ENCODE peak calls at places on chromosome 22, in six cellular contexts. One of them, this sample, is unnamed.

GRCh38 chr22:31947296-31947695 is 3.0 kb downstream of the YWHAH start:
- DNase-seq in fibroblast of the aortic adventitia: no peak
- DNase-seq in cardiac muscle cell: peak; percentile 41
- DNase-seq in aorta: no peak
- DNase-seq in IMR-90: no peak
- DNase-seq in tibial nerve: no peak
- DNase-seq in this sample: no peak

GRCh38 chr22:46738961-46739870 is 1.2 kb upstream of the CERK start:
- DNase-seq in fibroblast of the aortic adventitia: peak; percentile 63
- DNase-seq in cardiac muscle cell: peak; percentile 51
- DNase-seq in aorta: no peak
- DNase-seq in IMR-90: peak; percentile 72
- DNase-seq in tibial nerve: no peak
- DNase-seq in this sample: no peak

GRCh38 chr22:21665047-21665851 is 563 bp upstream of the PPIL2 start:
- DNase-seq in fibroblast of the aortic adventitia: no peak
- DNase-seq in cardiac muscle cell: no peak
- DNase-seq in aorta: no peak
- DNase-seq in IMR-90: no peak
- DNase-seq in tibial nerve: no peak
- DNase-seq in this sample: no peak

GRCh38 chr22:24096401-24097115 is 84.7 kb upstream of the SUSD2 start:
- DNase-seq in fibroblast of the aortic adventitia: no peak
- DNase-seq in cardiac muscle cell: no peak
- DNase-seq in aorta: peak; percentile 65
- DNase-seq in IMR-90: no peak
- DNase-seq in tibial nerve: no peak
- DNase-seq in this sample: no peak

GRCh38 chr22:23570681-23571080 is 9.4 kb downstream of the IGLL1 start:
- DNase-seq in fibroblast of the aortic adventitia: no peak
- DNase-seq in cardiac muscle cell: no peak
- DNase-seq in aorta: peak; percentile 68
- DNase-seq in IMR-90: no peak
- DNase-seq in tibial nerve: no peak
- DNase-seq in this sample: no peak

GRCh38 chr22:43566021-43566420 is 154.2 kb downstream of the MPPED1 start:
- DNase-seq in fibroblast of the aortic adventitia: no peak
- DNase-seq in cardiac muscle cell: no peak
- DNase-seq in aorta: no peak
- DNase-seq in IMR-90: no peak
- DNase-seq in tibial nerve: no peak
- DNase-seq in this sample: no peak

GRCh38 chr22:36549033-36549432 is 20.1 kb upstream of the EIF3D start:
- DNase-seq in fibroblast of the aortic adventitia: no peak
- DNase-seq in cardiac muscle cell: peak; percentile 19
- DNase-seq in aorta: no peak
- DNase-seq in IMR-90: no peak
- DNase-seq in tibial nerve: no peak
- DNase-seq in this sample: no peak

GRCh38 chr22:34293324-34293723 is 373.0 kb upstream of the LARGE1 start:
- DNase-seq in fibroblast of the aortic adventitia: no peak
- DNase-seq in cardiac muscle cell: no peak
- DNase-seq in aorta: no peak
- DNase-seq in IMR-90: no peak
- DNase-seq in tibial nerve: no peak
- DNase-seq in this sample: no peak

GRCh38 chr22:31579835-31580242 is 82.2 kb downstream of the PISD start:
- DNase-seq in fibroblast of the aortic adventitia: no peak
- DNase-seq in cardiac muscle cell: no peak
- DNase-seq in aorta: no peak
- DNase-seq in IMR-90: no peak
- DNase-seq in tibial nerve: no peak
- DNase-seq in this sample: no peak

DNA sequence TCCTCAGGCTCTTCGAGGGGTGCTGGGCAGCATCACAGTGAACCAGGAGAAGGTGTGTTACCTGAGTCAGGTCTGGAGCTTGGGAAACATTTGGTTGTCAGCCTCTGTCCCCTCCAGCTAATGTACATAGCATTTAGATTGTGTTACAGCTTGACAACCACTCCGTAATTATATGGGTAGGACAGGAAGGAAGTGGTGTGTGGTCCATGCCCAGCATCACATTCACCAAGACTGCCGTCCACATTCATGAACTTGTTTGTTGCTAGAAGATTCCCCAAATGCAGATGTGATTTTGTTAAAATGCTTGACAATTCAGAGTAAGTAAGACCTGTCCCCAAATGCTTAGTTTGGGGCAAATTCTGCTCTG is 1482.7 kb downstream of the TBC1D22A start:
- DNase-seq in fibroblast of the aortic adventitia: no peak
- DNase-seq in cardiac muscle cell: no peak
- DNase-seq in aorta: no peak
- DNase-seq in IMR-90: no peak
- DNase-seq in tibial nerve: no peak
- DNase-seq in this sample: no peak
- H3K4me3 ChIP-seq in fibroblast of the aortic adventitia: no peak overlapping the region
- H3K4me3 ChIP-seq in cardiac muscle cell: no peak overlapping the region
- H3K4me3 ChIP-seq in aorta: no peak overlapping the region
- H3K4me3 ChIP-seq in IMR-90: no peak overlapping the region
- H3K4me3 ChIP-seq in tibial nerve: no peak overlapping the region
- H3K4me3 ChIP-seq in this sample: no peak overlapping the region

DNA sequence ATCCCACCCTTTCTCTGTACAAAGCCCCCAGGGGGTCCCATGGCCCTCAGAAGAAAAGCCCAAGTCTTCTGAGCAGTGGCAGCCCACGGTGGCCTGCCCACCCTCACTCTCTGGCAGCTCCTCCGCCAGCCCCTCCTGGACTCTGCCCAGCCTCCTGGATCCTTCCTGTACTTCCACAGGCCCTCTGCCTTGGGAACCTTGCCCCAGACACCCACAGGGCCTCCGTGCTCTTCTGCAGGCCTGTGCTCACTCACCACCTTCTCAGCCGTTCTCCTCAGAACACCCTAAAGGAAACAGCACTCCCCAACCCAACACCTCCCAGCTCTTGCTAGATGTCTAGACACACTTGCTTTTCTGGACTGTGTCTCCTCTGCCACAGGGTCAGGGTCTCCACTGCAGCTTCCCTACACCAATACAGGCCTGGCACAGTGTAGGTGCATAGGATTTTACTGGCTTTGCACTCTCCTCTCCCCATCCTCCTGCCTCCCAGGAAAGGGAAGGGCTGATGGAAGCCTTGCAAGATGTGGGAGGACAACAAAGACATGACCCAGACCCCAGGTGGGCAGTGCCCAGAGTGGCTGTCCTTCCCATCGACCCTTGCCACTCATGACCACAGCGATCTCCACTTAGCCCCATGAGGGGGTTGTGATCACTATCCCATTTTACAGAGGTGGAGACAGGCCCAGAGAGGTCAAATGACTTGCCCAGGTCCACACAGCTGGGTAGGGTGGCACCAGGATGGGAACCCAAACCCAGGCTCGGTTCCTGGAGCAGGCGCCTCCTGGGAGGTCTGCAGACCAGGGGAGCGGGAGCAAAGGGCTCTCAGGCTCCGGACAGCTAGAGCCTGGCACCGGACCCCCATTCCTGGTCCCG is 2.0 kb downstream of the SCARF2 start:
- DNase-seq in fibroblast of the aortic adventitia: no peak
- DNase-seq in cardiac muscle cell: no peak
- DNase-seq in aorta: peak; percentile 39
- DNase-seq in IMR-90: no peak
- DNase-seq in tibial nerve: no peak
- DNase-seq in this sample: no peak
- H3K4me3 ChIP-seq in fibroblast of the aortic adventitia: peak overlapping the region; percentile 91
- H3K4me3 ChIP-seq in cardiac muscle cell: peak overlapping the region; percentile 59
- H3K4me3 ChIP-seq in aorta: peak overlapping the region; percentile 67
- H3K4me3 ChIP-seq in IMR-90: peak overlapping the region; percentile 90
- H3K4me3 ChIP-seq in tibial nerve: peak overlapping the region; percentile 56
- H3K4me3 ChIP-seq in this sample: peak overlapping the region; percentile 97

DNA sequence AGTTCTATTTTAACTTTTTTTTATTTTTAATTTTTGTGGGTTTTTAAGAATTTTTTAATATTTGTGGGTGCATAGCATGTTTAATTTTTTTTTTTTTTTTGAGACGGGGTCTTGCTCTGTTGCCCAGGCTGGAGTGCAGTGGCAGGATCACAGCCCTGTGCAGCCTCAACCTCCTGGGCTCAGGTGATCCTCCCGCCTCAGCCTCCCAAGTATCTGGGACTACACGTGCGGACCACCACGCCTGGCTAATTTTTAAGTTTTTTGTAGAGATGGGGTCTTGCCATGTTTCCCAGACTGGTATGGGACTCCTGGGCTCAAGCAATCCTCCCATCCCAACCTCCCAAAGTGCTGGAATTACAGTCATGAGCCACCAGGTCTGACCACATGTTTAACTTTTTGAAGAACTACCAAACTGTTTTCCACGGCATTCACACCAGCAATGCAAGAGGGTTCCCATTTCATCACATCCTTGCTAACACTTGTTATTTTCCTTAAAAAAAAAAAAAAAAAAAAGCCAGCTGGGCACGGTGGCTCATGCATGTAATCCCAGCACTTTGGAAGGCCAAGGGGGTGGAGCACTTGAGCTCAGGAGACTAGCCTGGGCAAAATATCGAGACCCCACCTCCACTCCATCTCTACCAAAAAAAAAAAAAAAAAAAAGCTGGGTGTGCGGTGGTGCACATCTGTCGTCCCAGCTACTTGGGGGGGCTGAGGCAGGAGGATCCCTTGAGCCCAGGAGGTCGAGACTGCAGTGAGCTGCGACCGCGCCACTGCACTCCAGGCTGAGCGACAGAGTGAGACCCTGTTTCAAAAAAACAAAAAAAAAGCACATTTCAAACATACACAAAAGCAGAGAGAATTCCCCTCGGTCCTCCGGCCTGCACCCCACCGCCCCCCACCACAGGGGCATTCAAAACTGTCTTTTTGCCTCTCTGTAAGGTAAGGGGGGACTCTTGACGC is 16.7 kb upstream of the TXNRD2 start:
- DNase-seq in fibroblast of the aortic adventitia: peak; percentile 78
- DNase-seq in cardiac muscle cell: peak; percentile 35
- DNase-seq in aorta: peak; percentile 62
- DNase-seq in IMR-90: peak; percentile 73
- DNase-seq in tibial nerve: no peak
- DNase-seq in this sample: no peak
- H3K4me3 ChIP-seq in fibroblast of the aortic adventitia: peak overlapping the region; percentile 53
- H3K4me3 ChIP-seq in cardiac muscle cell: peak overlapping the region; percentile 29
- H3K4me3 ChIP-seq in aorta: no peak overlapping the region
- H3K4me3 ChIP-seq in IMR-90: no peak overlapping the region
- H3K4me3 ChIP-seq in tibial nerve: no peak overlapping the region
- H3K4me3 ChIP-seq in this sample: peak overlapping the region; percentile 35

DNA sequence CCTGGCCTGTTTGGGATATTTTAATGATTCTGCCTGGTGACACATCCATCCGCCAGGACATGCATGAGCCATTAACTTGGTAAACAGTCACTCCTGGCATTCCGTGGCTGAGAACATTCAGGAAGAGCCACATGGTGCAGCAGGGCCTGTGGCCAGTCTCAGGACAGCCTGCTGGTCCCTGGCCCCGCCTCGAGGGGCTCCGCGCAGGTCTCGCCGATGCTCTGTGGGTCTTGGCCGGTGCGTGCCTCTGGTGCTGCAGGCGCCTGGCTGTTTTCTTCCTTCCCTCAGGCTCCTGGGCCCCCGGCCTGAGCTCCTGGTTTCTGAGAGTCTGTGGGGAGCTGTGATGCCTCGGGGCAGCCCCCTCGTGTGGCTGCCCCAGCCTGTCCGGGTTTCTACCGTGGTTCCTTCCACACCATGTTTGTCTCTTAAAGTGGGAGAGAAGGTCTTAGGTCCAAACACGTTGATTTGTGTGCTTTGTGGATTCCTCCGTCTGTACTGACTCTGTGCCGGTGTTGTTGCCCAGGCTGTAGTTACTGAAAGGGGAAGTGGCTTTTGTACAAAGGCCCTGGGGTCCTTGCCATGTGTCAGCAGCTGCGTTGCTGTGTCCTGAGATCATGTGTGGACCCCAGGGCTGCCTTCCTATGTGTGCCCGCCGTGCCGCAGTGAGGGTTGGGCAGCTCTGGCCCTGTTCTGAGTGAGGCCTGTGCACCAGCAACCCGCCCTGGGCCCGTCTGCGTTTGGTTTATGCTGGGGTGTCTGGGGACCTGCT is 6.5 kb downstream of the TRABD start:
- DNase-seq in fibroblast of the aortic adventitia: no peak
- DNase-seq in cardiac muscle cell: no peak
- DNase-seq in aorta: no peak
- DNase-seq in IMR-90: peak; percentile 19
- DNase-seq in tibial nerve: no peak
- DNase-seq in this sample: no peak
- H3K4me3 ChIP-seq in fibroblast of the aortic adventitia: no peak overlapping the region
- H3K4me3 ChIP-seq in cardiac muscle cell: no peak overlapping the region
- H3K4me3 ChIP-seq in aorta: no peak overlapping the region
- H3K4me3 ChIP-seq in IMR-90: no peak overlapping the region
- H3K4me3 ChIP-seq in tibial nerve: no peak overlapping the region
- H3K4me3 ChIP-seq in this sample: no peak overlapping the region

GRCh38 chr22:49360746-49361145 is 466.9 kb downstream of the BRD1 start:
- DNase-seq in fibroblast of the aortic adventitia: no peak
- DNase-seq in cardiac muscle cell: no peak
- DNase-seq in aorta: no peak
- DNase-seq in IMR-90: no peak
- DNase-seq in tibial nerve: no peak
- DNase-seq in this sample: no peak
- H3K4me3 ChIP-seq in fibroblast of the aortic adventitia: no peak overlapping the region
- H3K4me3 ChIP-seq in cardiac muscle cell: no peak overlapping the region
- H3K4me3 ChIP-seq in aorta: no peak overlapping the region
- H3K4me3 ChIP-seq in IMR-90: no peak overlapping the region
- H3K4me3 ChIP-seq in tibial nerve: no peak overlapping the region
- H3K4me3 ChIP-seq in this sample: no peak overlapping the region

DNA sequence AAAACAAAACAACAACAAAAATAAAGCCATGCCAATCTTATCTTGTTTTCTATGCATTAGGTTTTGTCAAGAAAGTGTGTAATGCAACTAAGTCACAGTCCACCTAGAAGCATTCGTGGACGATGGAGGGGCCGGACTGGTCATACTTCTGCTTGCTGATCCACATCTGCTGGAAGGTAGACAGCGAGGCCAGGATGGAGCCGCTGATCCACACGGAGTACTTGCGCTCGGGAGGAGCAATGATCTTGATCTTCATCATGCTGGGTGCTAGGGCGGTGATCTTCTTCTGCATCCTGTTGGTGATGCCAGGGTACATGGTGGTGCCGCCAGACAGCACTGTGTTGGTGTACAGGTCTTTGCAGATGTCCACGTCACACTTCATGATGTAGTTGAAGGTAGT is 18.3 kb upstream of the EP300 start:
- DNase-seq in fibroblast of the aortic adventitia: no peak
- DNase-seq in cardiac muscle cell: no peak
- DNase-seq in aorta: peak; percentile 39
- DNase-seq in IMR-90: no peak
- DNase-seq in tibial nerve: no peak
- DNase-seq in this sample: no peak
- H3K4me3 ChIP-seq in fibroblast of the aortic adventitia: no peak overlapping the region
- H3K4me3 ChIP-seq in cardiac muscle cell: no peak overlapping the region
- H3K4me3 ChIP-seq in aorta: no peak overlapping the region
- H3K4me3 ChIP-seq in IMR-90: no peak overlapping the region
- H3K4me3 ChIP-seq in tibial nerve: no peak overlapping the region
- H3K4me3 ChIP-seq in this sample: no peak overlapping the region

This sample was measured in skeletal muscle cell.